ENCODE peak calls at places on chromosomes 7 and 10, in six cellular contexts. H, Q, R, K, E and J are unnamed samples.

GRCh38 chr10:12287772-12288171 is 61.6 kb upstream of the CAMK1D start:
- DNase-seq in H (no peak), K (no peak), R (no peak), E (no peak), Q (no peak), J (no peak)

GRCh38 chr10:132516771-132517725 is 20.5 kb upstream of the INPP5A start:
- DNase-seq in E (peak), H (peak), Q (peak), K (peak), R (no peak), J (peak)

GRCh38 chr10:29533696-29534285 is 101.0 kb downstream of the SVIL start:
- DNase-seq in R (no peak), E (no peak), K (no peak), H (no peak), Q (no peak), J (no peak)

GRCh38 chr10:93160829-93161228 is 87.1 kb downstream of the CYP26A1 start:
- DNase-seq in K (peak), R (no peak), H (no peak), Q (no peak), E (peak), J (no peak)

GRCh38 chr7:44307905-44308740 is 17.3 kb downstream of the CAMK2B start:
- DNase-seq in H (no peak), Q (no peak), K (no peak), R (no peak), E (no peak), J (no peak)

GRCh38 chr7:155799514-155799913 is 12.7 kb downstream of the SHH start:
- DNase-seq in E (no peak), Q (no peak), H (no peak), K (no peak), R (no peak), J (no peak)

GRCh38 chr7:45978010-45978681 is 57.1 kb upstream of the IGFBP3 start:
- DNase-seq in Q (peak), E (no peak), H (no peak), R (no peak), K (peak), J (no peak)

GRCh38 chr7:128260069-128260468 is 19.0 kb downstream of the LEP start:
- DNase-seq in K (no peak), H (no peak), E (no peak), R (no peak), Q (no peak), J (no peak)

GRCh38 chr7:135185471-135186260 is 15.2 kb upstream of the CYREN start:
- DNase-seq in E (no peak), H (no peak), K (no peak), R (no peak), Q (no peak), J (no peak)

GRCh38 chr7:96441551-96442104 is 119.7 kb upstream of the SLC25A13 start:
- DNase-seq in R (no peak), E (no peak), Q (no peak), K (no peak), H (no peak), J (no peak)

GRCh38 chr7:127317447-127317961 is 64.8 kb upstream of the GRM8 start:
- DNase-seq in H (no peak), R (no peak), K (no peak), Q (no peak), E (no peak), J (no peak)

GRCh38 chr7:32206987-32207386 is 136.8 kb upstream of the PDE1C start:
- DNase-seq in Q (peak), R (no peak), K (no peak), E (peak), H (peak), J (peak)

GRCh38 chr7:133434246-133434865 is 181.5 kb downstream of the EXOC4 start:
- DNase-seq in Q (peak), K (peak), E (no peak), H (no peak), R (peak), J (no peak)

GRCh38 chr7:7917593-7917992 is 51.0 kb upstream of the GLCCI1 start:
- DNase-seq in K (no peak), H (no peak), Q (no peak), E (no peak), R (no peak), J (no peak)

GRCh38 chr7:22694597-22695207 is 32.3 kb upstream of the IL6 start:
- DNase-seq in E (no peak), Q (peak), H (no peak), K (no peak), R (no peak), J (no peak)

GRCh38 chr10:126598009-126598408 is 72.5 kb downstream of the C10orf90 start:
- DNase-seq in Q (peak), R (peak), K (no peak), E (no peak), H (peak), J (peak)

GRCh38 chr7:94382746-94383145 is 11.9 kb upstream of the COL1A2 start:
- DNase-seq in K (no peak), Q (no peak), H (no peak), R (no peak), E (no peak), J (no peak)

GRCh38 chr7:130865408-130866236 is 131.6 kb upstream of the KLF14 start:
- DNase-seq in E (no peak), Q (peak), K (no peak), H (no peak), R (peak), J (peak)
- TF ChIP-seq CTCF in E (no peak), Q (no peak), K (no peak), H (no peak), R (peak), J (no peak)

DNA sequence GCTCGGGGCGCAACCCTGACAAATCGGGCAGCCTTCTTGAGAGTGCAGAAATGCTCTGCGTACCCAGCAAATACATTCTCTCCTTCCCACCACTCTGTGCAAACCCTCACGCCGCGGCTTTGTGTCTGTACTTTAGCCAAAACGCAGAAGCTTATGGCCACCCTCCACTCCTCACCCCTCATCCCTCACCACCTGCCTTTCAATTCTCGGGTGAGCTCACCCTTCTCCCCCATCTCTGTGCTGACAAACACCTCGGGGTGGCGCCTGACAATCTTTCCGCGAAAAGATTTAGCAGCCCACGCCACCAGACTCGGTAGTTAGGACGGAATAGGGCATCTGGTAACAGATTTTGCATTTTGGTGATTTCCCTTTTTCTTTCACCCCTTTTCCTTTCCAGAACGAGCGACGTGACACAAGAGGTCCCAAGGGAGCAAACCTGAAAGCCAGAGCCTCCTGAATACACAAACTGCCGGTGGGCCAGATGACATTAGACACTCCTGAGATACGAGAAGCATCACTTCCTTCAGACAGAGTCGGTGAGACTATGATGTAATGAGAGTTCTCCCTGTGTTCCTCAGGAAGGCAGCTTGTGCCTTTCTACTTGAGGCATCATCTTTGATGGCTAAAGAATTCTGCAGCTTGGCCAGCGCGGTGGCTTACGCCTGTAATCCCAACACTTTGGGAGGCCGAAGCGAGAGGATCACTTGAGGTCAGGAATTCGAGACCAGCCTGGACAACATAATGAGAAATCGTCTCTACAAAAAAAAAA is 663 bp upstream of the ATAD1 start:
- DNase-seq in E (no peak), R (peak), Q (peak), K (no peak), H (no peak), J (peak)
- TF ChIP-seq CTCF in E (no peak), R (peak), Q (peak), K (no peak), H (no peak), J (no peak)

GRCh38 chr10:69408318-69409175 is 8.2 kb downstream of the TACR2 start:
- DNase-seq in E (peak), K (peak), Q (peak), H (peak), R (peak), J (peak)
- TF ChIP-seq CTCF in E (peak), K (peak), Q (peak), H (peak), R (peak), J (peak)

DNA sequence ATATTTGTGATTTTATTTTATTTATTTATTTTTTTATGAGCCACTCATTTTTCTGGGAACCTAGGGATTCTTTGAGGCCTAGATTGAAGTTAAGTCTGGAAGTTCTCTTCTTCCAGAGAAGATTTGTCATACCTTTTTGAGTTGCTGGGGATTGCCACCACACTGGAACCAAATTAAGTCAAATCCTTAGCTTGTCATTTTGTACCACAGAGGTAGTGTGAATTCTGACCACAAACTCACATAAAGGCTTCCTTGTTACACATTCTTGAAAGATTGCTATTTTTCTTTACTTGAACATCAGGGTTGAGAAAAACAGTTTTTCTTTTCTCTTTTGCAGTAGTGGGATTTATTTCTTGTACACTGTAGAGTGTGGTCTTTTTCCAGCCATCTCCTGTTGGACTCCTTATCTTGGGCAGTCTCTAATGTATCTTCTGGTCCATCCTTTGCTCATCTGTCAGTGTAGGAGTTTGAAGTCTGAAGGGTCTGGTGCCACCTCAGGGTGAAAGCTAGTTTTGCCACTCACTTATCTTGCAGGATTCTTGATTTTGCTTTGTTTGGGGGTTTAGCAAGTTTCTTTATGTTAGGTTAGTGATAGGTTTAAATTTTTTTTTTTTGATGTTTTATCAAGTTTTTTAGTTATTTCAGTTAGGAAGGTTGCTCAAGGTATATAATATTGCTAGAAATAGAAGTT is 24.8 kb downstream of the PCBD1 start:
- DNase-seq in E (no peak), Q (no peak), H (no peak), K (no peak), R (no peak), J (no peak)
- TF ChIP-seq CTCF in E (no peak), Q (no peak), H (no peak), K (no peak), R (peak), J (no peak)

DNA sequence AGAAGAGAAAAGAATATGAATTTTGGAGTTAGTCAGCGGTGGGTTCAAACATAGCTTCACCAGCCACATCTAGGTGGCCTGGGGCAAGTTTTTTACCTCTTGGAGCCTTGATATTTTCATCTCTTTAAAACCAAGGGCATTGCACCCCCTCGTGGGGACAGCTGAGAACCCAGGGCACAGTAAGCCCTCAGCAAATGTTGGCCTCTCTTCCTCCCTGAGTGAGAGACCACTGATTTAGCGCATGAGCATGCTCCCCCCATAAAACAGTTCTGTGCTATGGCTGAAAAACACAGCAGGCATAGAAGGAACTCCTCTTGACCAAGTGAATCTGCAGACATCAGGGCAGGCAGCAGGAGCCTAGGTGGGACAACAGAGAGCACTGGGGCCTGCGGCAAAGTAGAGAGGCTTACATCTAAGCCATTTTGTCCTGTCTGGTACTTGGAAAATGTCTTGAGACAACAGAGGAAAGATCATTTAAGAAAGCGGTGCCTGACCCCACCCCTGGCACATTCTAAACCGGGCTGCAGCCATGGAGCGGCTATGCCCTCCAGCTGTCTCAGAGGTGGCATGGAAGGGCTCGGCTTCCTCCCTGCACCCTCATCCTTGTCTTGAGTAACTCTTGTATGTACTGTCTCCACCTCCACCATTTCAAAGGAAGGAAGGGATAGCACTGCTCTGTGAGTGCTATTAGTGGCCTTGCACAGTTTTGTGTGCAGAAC is 94.7 kb downstream of the ARHGAP22 start:
- DNase-seq in E (no peak), H (no peak), R (peak), Q (peak), K (no peak), J (peak)
- TF ChIP-seq CTCF in E (peak), H (peak), R (peak), Q (peak), K (no peak), J (peak)

GRCh38 chr7:112495820-112496462 is 15.2 kb downstream of the LSMEM1 start:
- DNase-seq in K (peak), R (peak), H (no peak), E (no peak), Q (peak), J (peak)
- TF ChIP-seq CTCF in K (peak), R (peak), H (peak), E (peak), Q (peak), J (peak)

GRCh38 chr7:2804227-2804763 is 39.8 kb downstream of the GNA12 start:
- DNase-seq in H (no peak), E (no peak), K (no peak), Q (peak), R (no peak), J (no peak)
- TF ChIP-seq CTCF in H (peak), E (no peak), K (no peak), Q (peak), R (peak), J (no peak)